ENCODE peak calls at places on chromosomes 5 and 9, in seven cellular contexts. H is heart left ventricle, Q is pancreas, Y is ovary, K is stomach, J is PC-3, U is spleen. D is an unnamed sample. For H3K9me3 and H3K27me3, the result is how much of the 10 kb centered on the place peaks cover.

GRCh38 chr5:151173711-151174611 is 16.4 kb upstream of the ANXA6 start:
- DNase-seq in H (no peak), Q (no peak), Y (no peak), K (no peak), J (no peak), U (no peak), D (no peak)

GRCh38 chr5:108650997-108651396 is 96.7 kb upstream of the FER start:
- DNase-seq in H (no peak), Q (no peak), Y (no peak), K (no peak), J (peak), U (no peak), D (no peak)

GRCh38 chr5:17180957-17181723 is 36.3 kb upstream of the BASP1 start:
- DNase-seq in H (no peak), Q (no peak), Y (no peak), K (no peak), J (peak), U (no peak), D (no peak)

GRCh38 chr9:114056527-114056926 is 21.6 kb downstream of the AMBP start:
- DNase-seq in H (no peak), Q (no peak), Y (no peak), K (no peak), J (no peak), U (peak), D (peak)

GRCh38 chr5:94157704-94158608 is 416.6 kb upstream of the POU5F2 start:
- DNase-seq in H (no peak), Q (no peak), Y (no peak), K (no peak), J (no peak), U (no peak), D (no peak)

GRCh38 chr5:154557548-154557947 is 79.5 kb upstream of the HAND1 start:
- DNase-seq in H (no peak), Q (no peak), Y (no peak), K (no peak), J (no peak), U (no peak), D (no peak)

GRCh38 chr9:120692901-120693573 is 21.2 kb downstream of the MEGF9 start:
- DNase-seq in H (no peak), Q (no peak), Y (no peak), K (no peak), J (no peak), U (no peak), D (no peak)

GRCh38 chr5:142356318-142356715 is 31.5 kb upstream of the SPRY4 start:
- DNase-seq in H (no peak), Q (no peak), Y (no peak), K (no peak), J (no peak), U (no peak), D (no peak)

GRCh38 chr9:35974800-35975199 is 16.8 kb upstream of the OR2S2 start:
- DNase-seq in H (no peak), Q (no peak), Y (no peak), K (no peak), J (no peak), U (no peak), D (no peak)

GRCh38 chr9:71897573-71897972 is 13.4 kb downstream of the ABHD17B start:
- DNase-seq in H (no peak), Q (no peak), Y (no peak), K (no peak), J (no peak), U (no peak), D (no peak)

GRCh38 chr5:43769576-43770352 is 166.8 kb downstream of the NNT start:
- DNase-seq in H (no peak), Q (no peak), Y (peak), K (no peak), J (no peak), U (no peak), D (no peak)

GRCh38 chr5:147920420-147921030 is 14.2 kb upstream of the C5orf46 start:
- DNase-seq in H (no peak), Q (no peak), Y (no peak), K (no peak), J (no peak), U (no peak), D (no peak)

GRCh38 chr5:178526796-178527457 is 63.3 kb downstream of the COL23A1 start:
- DNase-seq in H (no peak), Q (no peak), Y (no peak), K (no peak), J (no peak), U (peak), D (no peak)

GRCh38 chr5:58204966-58205365 is 254.9 kb downstream of the PLK2 start:
- DNase-seq in H (no peak), Q (no peak), Y (no peak), K (no peak), J (no peak), U (no peak), D (no peak)

GRCh38 chr5:35393901-35394300 is 163.6 kb upstream of the PRLR start:
- DNase-seq in H (no peak), Q (no peak), Y (no peak), K (no peak), J (no peak), U (no peak), D (no peak)

GRCh38 chr9:135505406-135506187 is 5.1 kb downstream of the MRPS2 start:
- DNase-seq in H (peak), Q (peak), Y (no peak), K (no peak), J (no peak), U (peak), D (peak)

GRCh38 chr5:151708126-151708525 is 21.4 kb upstream of the SPARC start:
- DNase-seq in H (no peak), Q (no peak), Y (no peak), K (no peak), J (peak), U (no peak), D (no peak)

GRCh38 chr5:15365040-15365439 is 134.9 kb upstream of the FBXL7 start:
- DNase-seq in H (no peak), Q (no peak), Y (no peak), K (no peak), J (no peak), U (no peak), D (no peak)

GRCh38 chr9:86788456-86788855 is 158.8 kb downstream of the GAS1 start:
- DNase-seq in H (no peak), Q (no peak), Y (no peak), K (no peak), J (no peak), U (no peak), D (no peak)

GRCh38 chr9:121655231-121655755 is 3.9 kb downstream of the DAB2IP start:
- DNase-seq in H (no peak), Q (no peak), Y (no peak), K (no peak), J (no peak), U (peak), D (no peak)

GRCh38 chr5:136408996-136409395 is 43.7 kb upstream of the TRPC7 start:
- DNase-seq in H (no peak), Q (no peak), Y (no peak), K (no peak), J (no peak), U (no peak), D (no peak)

GRCh38 chr9:92393686-92394085 is 10.7 kb downstream of the OGN start:
- DNase-seq in H (no peak), Q (no peak), Y (no peak), K (no peak), J (no peak), U (no peak), D (no peak)

GRCh38 chr5:147417133-147417813 is 92.6 kb downstream of the DPYSL3 start:
- DNase-seq in H (no peak), Q (no peak), Y (peak), K (peak), J (peak), U (no peak), D (no peak)

GRCh38 chr5:100424017-100424416 is 111.2 kb upstream of the FAM174A start:
- DNase-seq in H (no peak), Q (no peak), Y (no peak), K (no peak), J (no peak), U (no peak), D (no peak)

GRCh38 chr9:107239474-107239873 is 43.6 kb upstream of the RAD23B start:
- DNase-seq in H (no peak), Q (no peak), Y (no peak), K (no peak), J (peak), U (no peak), D (no peak)

GRCh38 chr5:175893466-175893865 is 22.1 kb downstream of the CPLX2 start:
- DNase-seq in H (peak), Q (no peak), Y (no peak), K (no peak), J (no peak), U (no peak), D (no peak)

GRCh38 chr9:69243116-69243515 is 69.0 kb downstream of the TJP2 start:
- DNase-seq in H (no peak), Q (no peak), Y (no peak), K (no peak), J (no peak), U (no peak), D (no peak)

GRCh38 chr5:158423623-158424200 is 564.8 kb upstream of the CLINT1 start:
- DNase-seq in H (no peak), Q (no peak), Y (no peak), K (no peak), J (no peak), U (no peak), D (no peak)
- H3K9me3 ChIP-seq in H (under half), Q (under half), Y (under half), K (under half), J (under half), U (under half), D (under half)

GRCh38 chr9:133528887-133529262 is 4.1 kb upstream of the MYMK start:
- DNase-seq in H (no peak), Q (no peak), Y (no peak), K (no peak), J (no peak), U (no peak), D (no peak)

GRCh38 chr9:133528001-133528886 is 3.5 kb upstream of the MYMK start:
- DNase-seq in H (no peak), Q (no peak), Y (no peak), K (no peak), J (no peak), U (no peak), D (no peak)

GRCh38 chr9:133531293-133531692 is 3.2 kb upstream of the ADAMTSL2 start:
- DNase-seq in H (no peak), Q (no peak), Y (no peak), K (no peak), J (no peak), U (no peak), D (no peak)

GRCh38 chr9:133529457-133529856 is 4.7 kb upstream of the MYMK start:
- DNase-seq in H (no peak), Q (no peak), Y (no peak), K (no peak), J (no peak), U (no peak), D (no peak)

GRCh38 chr9:133529874-133530273 is 4.6 kb upstream of the ADAMTSL2 start:
- DNase-seq in H (no peak), Q (no peak), Y (no peak), K (no peak), J (no peak), U (no peak), D (no peak)
- H3K27me3 ChIP-seq in H (under half), Q (under half), Y (under half), K (under half), J (under half), U (under half), D (under half)

GRCh38 chr9:15374310-15374709 is 48.4 kb upstream of the SNAPC3 start:
- DNase-seq in H (no peak), Q (no peak), Y (no peak), K (no peak), J (no peak), U (no peak), D (no peak)
- H3K9me3 ChIP-seq in H (under half), Q (under half), Y (under half), K (under half), J (under half), U (under half), D (under half)

DNA sequence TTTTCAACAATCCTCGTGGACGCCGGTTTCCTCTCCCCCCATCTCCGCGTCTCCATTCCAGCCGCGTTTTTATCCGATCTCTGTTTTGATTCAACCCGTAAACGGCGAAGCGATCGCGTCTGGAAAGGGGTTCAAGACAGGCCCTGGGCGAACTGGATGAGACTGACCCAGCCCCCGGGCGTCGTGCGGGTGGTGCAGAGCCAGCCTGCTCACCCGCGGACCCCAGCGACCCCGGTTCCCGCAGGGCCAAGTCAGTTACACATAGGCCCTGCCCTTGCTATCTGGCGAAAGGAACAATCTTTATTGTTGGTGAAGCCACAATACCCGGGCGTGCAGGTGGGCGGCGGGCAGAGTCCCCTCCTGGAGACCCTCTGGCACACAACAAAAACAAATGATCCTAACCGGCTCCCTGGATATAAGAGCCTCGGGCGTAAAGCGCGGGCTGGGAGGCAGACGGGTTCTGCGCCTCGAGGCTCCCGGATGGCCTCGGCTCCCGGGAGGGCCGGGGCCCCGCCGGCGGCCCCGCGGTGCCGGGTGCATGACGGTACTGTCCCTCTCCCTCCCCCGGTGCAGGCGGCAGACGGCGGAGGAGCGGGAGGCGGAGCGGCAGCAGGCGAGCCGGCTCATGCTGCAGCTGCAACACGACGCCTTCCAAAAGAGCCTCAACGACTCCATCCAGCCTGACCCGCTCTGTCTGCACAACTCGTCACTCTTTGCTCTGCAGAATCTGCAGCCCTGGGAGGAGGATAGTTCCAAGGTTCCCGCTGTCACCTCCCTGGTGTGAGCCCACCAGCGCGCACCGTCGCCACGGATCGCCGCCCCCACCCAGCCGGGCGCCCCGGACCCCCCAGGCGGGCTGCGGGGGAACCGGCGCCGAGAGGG is 2.0 kb downstream of the TLX3 start:
- DNase-seq in H (no peak), Q (peak), Y (no peak), K (no peak), J (peak), U (no peak), D (peak)
- H3K27me3 ChIP-seq in H (half or more), Q (under half), Y (under half), K (half or more), J (under half), U (half or more), D (half or more)

DNA sequence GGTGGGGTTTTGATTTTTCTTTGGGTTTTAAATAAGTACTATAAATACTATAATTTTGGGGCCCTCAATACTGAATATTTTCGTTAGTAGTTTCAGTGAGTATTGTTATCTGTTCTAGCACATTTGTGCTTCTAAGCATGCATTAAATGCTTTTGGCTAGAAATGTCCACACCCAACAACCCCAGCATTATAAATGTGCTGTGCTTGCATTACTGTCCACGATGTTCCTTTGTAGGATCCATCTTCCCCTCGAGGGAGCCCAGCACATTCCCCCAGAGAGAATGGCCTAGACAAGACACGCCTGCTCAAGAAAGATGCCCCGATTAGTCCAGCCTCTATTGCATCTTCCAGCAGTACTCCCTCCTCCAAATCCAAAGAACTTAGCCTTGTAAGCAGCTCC is 134.7 kb downstream of the TLE4 start:
- DNase-seq in H (no peak), Q (no peak), Y (no peak), K (no peak), J (no peak), U (no peak), D (no peak)
- H3K9me3 ChIP-seq in H (under half), Q (under half), Y (under half), K (under half), J (under half), U (under half), D (under half)

D was measured in upper lobe of right lung.